ENCODE peak calls at places on chromosomes 6 and 20, in six cellular contexts. One of them, this sample, is unnamed.

GRCh38 chr6:38784506-38785235 is 69.6 kb downstream of the DNAH8 start:
- DNase-seq in AG04450: no peak
- DNase-seq in GM04503: no peak
- DNase-seq in NCI-H1417: no peak
- DNase-seq in A172: no peak
- DNase-seq in lung: no peak
- DNase-seq in this sample: no peak

GRCh38 chr6:1402369-1402768 is 13.0 kb downstream of the FOXF2 start:
- DNase-seq in AG04450: no peak
- DNase-seq in GM04503: no peak
- DNase-seq in NCI-H1417: no peak
- DNase-seq in A172: no peak
- DNase-seq in lung: no peak
- DNase-seq in this sample: no peak

GRCh38 chr6:108714774-108715414 is 133.3 kb upstream of the ARMC2 start:
- DNase-seq in AG04450: no peak
- DNase-seq in GM04503: no peak
- DNase-seq in NCI-H1417: no peak
- DNase-seq in A172: no peak
- DNase-seq in lung: no peak
- DNase-seq in this sample: no peak

GRCh38 chr6:31791324-31792089 is 4.0 kb downstream of the VARS1 start:
- DNase-seq in AG04450: no peak
- DNase-seq in GM04503: no peak
- DNase-seq in NCI-H1417: peak
- DNase-seq in A172: no peak
- DNase-seq in lung: no peak
- DNase-seq in this sample: no peak

GRCh38 chr6:159837141-159837490 is 37.0 kb downstream of the PNLDC1 start:
- DNase-seq in AG04450: no peak
- DNase-seq in GM04503: no peak
- DNase-seq in NCI-H1417: no peak
- DNase-seq in A172: no peak
- DNase-seq in lung: no peak
- DNase-seq in this sample: no peak

GRCh38 chr20:49969946-49970345 is 12.8 kb upstream of the SNAI1 start:
- DNase-seq in AG04450: no peak
- DNase-seq in GM04503: no peak
- DNase-seq in NCI-H1417: no peak
- DNase-seq in A172: no peak
- DNase-seq in lung: no peak
- DNase-seq in this sample: no peak

GRCh38 chr20:39853664-39854063 is 835.4 kb downstream of the MAFB start:
- DNase-seq in AG04450: peak
- DNase-seq in GM04503: peak
- DNase-seq in NCI-H1417: peak
- DNase-seq in A172: peak
- DNase-seq in lung: no peak
- DNase-seq in this sample: peak

GRCh38 chr6:71090216-71090615 is 133.4 kb upstream of the B3GAT2 start:
- DNase-seq in AG04450: no peak
- DNase-seq in GM04503: no peak
- DNase-seq in NCI-H1417: no peak
- DNase-seq in A172: no peak
- DNase-seq in lung: no peak
- DNase-seq in this sample: no peak

GRCh38 chr6:134464690-134465411 is 146.9 kb upstream of the SGK1 start:
- DNase-seq in AG04450: peak
- DNase-seq in GM04503: no peak
- DNase-seq in NCI-H1417: no peak
- DNase-seq in A172: peak
- DNase-seq in lung: no peak
- DNase-seq in this sample: no peak

GRCh38 chr6:50707191-50707590 is 6.1 kb upstream of the TFAP2D start:
- DNase-seq in AG04450: no peak
- DNase-seq in GM04503: no peak
- DNase-seq in NCI-H1417: no peak
- DNase-seq in A172: no peak
- DNase-seq in lung: no peak
- DNase-seq in this sample: no peak

GRCh38 chr20:53769041-53769440 is 175.4 kb upstream of the ZNF217 start:
- DNase-seq in AG04450: no peak
- DNase-seq in GM04503: no peak
- DNase-seq in NCI-H1417: no peak
- DNase-seq in A172: no peak
- DNase-seq in lung: no peak
- DNase-seq in this sample: no peak

GRCh38 chr6:35231563-35231962 is 17.8 kb downstream of the SCUBE3 start:
- DNase-seq in AG04450: no peak
- DNase-seq in GM04503: no peak
- DNase-seq in NCI-H1417: no peak
- DNase-seq in A172: no peak
- DNase-seq in lung: no peak
- DNase-seq in this sample: no peak

GRCh38 chr6:33771342-33772113 is 17.4 kb downstream of the LEMD2 start:
- DNase-seq in AG04450: peak
- DNase-seq in GM04503: peak
- DNase-seq in NCI-H1417: peak
- DNase-seq in A172: peak
- DNase-seq in lung: peak
- DNase-seq in this sample: peak

GRCh38 chr6:34155471-34156300 is 9.8 kb upstream of the GRM4 start:
- DNase-seq in AG04450: no peak
- DNase-seq in GM04503: no peak
- DNase-seq in NCI-H1417: no peak
- DNase-seq in A172: no peak
- DNase-seq in lung: no peak
- DNase-seq in this sample: no peak

GRCh38 chr20:5784735-5785134 is 34.5 kb downstream of the SHLD1 start:
- DNase-seq in AG04450: no peak
- DNase-seq in GM04503: no peak
- DNase-seq in NCI-H1417: no peak
- DNase-seq in A172: no peak
- DNase-seq in lung: peak
- DNase-seq in this sample: no peak

GRCh38 chr6:139474145-139475108 is 100.0 kb upstream of the CITED2 start:
- DNase-seq in AG04450: peak
- DNase-seq in GM04503: no peak
- DNase-seq in NCI-H1417: peak
- DNase-seq in A172: no peak
- DNase-seq in lung: no peak
- DNase-seq in this sample: no peak

GRCh38 chr6:100084301-100085161 is 90.5 kb upstream of the MCHR2 start:
- DNase-seq in AG04450: no peak
- DNase-seq in GM04503: peak
- DNase-seq in NCI-H1417: no peak
- DNase-seq in A172: peak
- DNase-seq in lung: no peak
- DNase-seq in this sample: peak

GRCh38 chr6:100116409-100117194 is 122.6 kb upstream of the MCHR2 start:
- DNase-seq in AG04450: peak
- DNase-seq in GM04503: no peak
- DNase-seq in NCI-H1417: peak
- DNase-seq in A172: peak
- DNase-seq in lung: no peak
- DNase-seq in this sample: peak

GRCh38 chr6:116008470-116009229 is 52.0 kb downstream of the FRK start:
- DNase-seq in AG04450: no peak
- DNase-seq in GM04503: peak
- DNase-seq in NCI-H1417: no peak
- DNase-seq in A172: peak
- DNase-seq in lung: no peak
- DNase-seq in this sample: peak

GRCh38 chr6:52049252-52050050 is 38.0 kb downstream of the PKHD1 start:
- DNase-seq in AG04450: no peak
- DNase-seq in GM04503: no peak
- DNase-seq in NCI-H1417: peak
- DNase-seq in A172: peak
- DNase-seq in lung: no peak
- DNase-seq in this sample: no peak

GRCh38 chr20:45506398-45506797 is 9.0 kb downstream of the SPINT3 start:
- DNase-seq in AG04450: no peak
- DNase-seq in GM04503: no peak
- DNase-seq in NCI-H1417: no peak
- DNase-seq in A172: no peak
- DNase-seq in lung: no peak
- DNase-seq in this sample: no peak

GRCh38 chr6:137692806-137693205 is 174.3 kb upstream of the TNFAIP3 start:
- DNase-seq in AG04450: no peak
- DNase-seq in GM04503: no peak
- DNase-seq in NCI-H1417: no peak
- DNase-seq in A172: peak
- DNase-seq in lung: no peak
- DNase-seq in this sample: no peak

GRCh38 chr6:80331522-80331921 is 225.1 kb downstream of the BCKDHB start:
- DNase-seq in AG04450: no peak
- DNase-seq in GM04503: no peak
- DNase-seq in NCI-H1417: peak
- DNase-seq in A172: no peak
- DNase-seq in lung: no peak
- DNase-seq in this sample: no peak

GRCh38 chr6:7632501-7633290 is 42.7 kb downstream of the SNRNP48 start:
- DNase-seq in AG04450: no peak
- DNase-seq in GM04503: no peak
- DNase-seq in NCI-H1417: no peak
- DNase-seq in A172: no peak
- DNase-seq in lung: no peak
- DNase-seq in this sample: no peak

GRCh38 chr6:125994659-125995488 is 8.5 kb downstream of the TRMT11 start:
- DNase-seq in AG04450: no peak
- DNase-seq in GM04503: no peak
- DNase-seq in NCI-H1417: peak
- DNase-seq in A172: no peak
- DNase-seq in lung: no peak
- DNase-seq in this sample: no peak

GRCh38 chr20:25000268-25000801 is 7.8 kb upstream of the APMAP start:
- DNase-seq in AG04450: no peak
- DNase-seq in GM04503: peak
- DNase-seq in NCI-H1417: no peak
- DNase-seq in A172: peak
- DNase-seq in lung: peak
- DNase-seq in this sample: peak

GRCh38 chr20:10954137-10954840 is 280.5 kb upstream of the JAG1 start:
- DNase-seq in AG04450: no peak
- DNase-seq in GM04503: no peak
- DNase-seq in NCI-H1417: no peak
- DNase-seq in A172: peak
- DNase-seq in lung: peak
- DNase-seq in this sample: no peak

GRCh38 chr6:157753291-157753690 is 69.8 kb upstream of the SNX9 start:
- DNase-seq in AG04450: no peak
- DNase-seq in GM04503: no peak
- DNase-seq in NCI-H1417: no peak
- DNase-seq in A172: no peak
- DNase-seq in lung: no peak
- DNase-seq in this sample: peak

GRCh38 chr6:132499757-132500156 is 13.2 kb downstream of the STX7 start:
- DNase-seq in AG04450: no peak
- DNase-seq in GM04503: no peak
- DNase-seq in NCI-H1417: no peak
- DNase-seq in A172: no peak
- DNase-seq in lung: no peak
- DNase-seq in this sample: no peak

GRCh38 chr6:112337209-112337638 is 9.9 kb upstream of the RFPL4B start:
- DNase-seq in AG04450: peak
- DNase-seq in GM04503: peak
- DNase-seq in NCI-H1417: peak
- DNase-seq in A172: peak
- DNase-seq in lung: peak
- DNase-seq in this sample: no peak

GRCh38 chr6:148348335-148348734 is 5.7 kb downstream of the SASH1 start:
- DNase-seq in AG04450: no peak
- DNase-seq in GM04503: no peak
- DNase-seq in NCI-H1417: no peak
- DNase-seq in A172: no peak
- DNase-seq in lung: no peak
- DNase-seq in this sample: no peak

GRCh38 chr6:3272911-3273547 is 14.3 kb downstream of the PSMG4 start:
- DNase-seq in AG04450: no peak
- DNase-seq in GM04503: no peak
- DNase-seq in NCI-H1417: no peak
- DNase-seq in A172: no peak
- DNase-seq in lung: no peak
- DNase-seq in this sample: no peak

GRCh38 chr20:32611286-32611685 is 26.2 kb upstream of the NOL4L start:
- DNase-seq in AG04450: no peak
- DNase-seq in GM04503: no peak
- DNase-seq in NCI-H1417: peak
- DNase-seq in A172: no peak
- DNase-seq in lung: no peak
- DNase-seq in this sample: no peak

GRCh38 chr6:77368660-77369313 is 94.5 kb downstream of the HTR1B start:
- DNase-seq in AG04450: no peak
- DNase-seq in GM04503: no peak
- DNase-seq in NCI-H1417: no peak
- DNase-seq in A172: peak
- DNase-seq in lung: peak
- DNase-seq in this sample: no peak

GRCh38 chr20:33725607-33726264 is 5.6 kb upstream of the PXMP4 start:
- DNase-seq in AG04450: no peak
- DNase-seq in GM04503: no peak
- DNase-seq in NCI-H1417: no peak
- DNase-seq in A172: no peak
- DNase-seq in lung: peak
- DNase-seq in this sample: no peak

GRCh38 chr20:32970973-32971300 is 33.3 kb downstream of the SUN5 start:
- DNase-seq in AG04450: no peak
- DNase-seq in GM04503: no peak
- DNase-seq in NCI-H1417: no peak
- DNase-seq in A172: no peak
- DNase-seq in lung: no peak
- DNase-seq in this sample: no peak

GRCh38 chr6:167512926-167513325 is 188.0 kb downstream of the TTLL2 start:
- DNase-seq in AG04450: no peak
- DNase-seq in GM04503: no peak
- DNase-seq in NCI-H1417: no peak
- DNase-seq in A172: no peak
- DNase-seq in lung: no peak
- DNase-seq in this sample: no peak

This sample was measured in BJ.